ENCODE peak calls at places on chromosomes 11 and 22, in five cellular contexts. One of them, this sample, is unnamed.
A peak's percentile ranks its signal among the peaks of the same experiment; 100 is the strongest.

GRCh38 chr11:2294340-2295290 is 7.1 kb downstream of the C11orf21 start:
- DNase-seq in activated effector memory CD4-positive, alpha-beta T cell treated with anti-CD3 and anti-CD28 coated beads, Interleukin-2, amount 50 U/mL, for 16 hours: no peak
- DNase-seq in NCI-H748 treated with DMSO at 0.1 percent for 48 hours: no peak
- DNase-seq in mesendoderm: no peak
- DNase-seq in SHP77: no peak
- DNase-seq in this sample: no peak

GRCh38 chr11:67408437-67409200 is 4.7 kb downstream of the TBC1D10C start:
- DNase-seq in activated effector memory CD4-positive, alpha-beta T cell treated with anti-CD3 and anti-CD28 coated beads, Interleukin-2, amount 50 U/mL, for 16 hours: no peak
- DNase-seq in NCI-H748 treated with DMSO at 0.1 percent for 48 hours: no peak
- DNase-seq in mesendoderm: no peak
- DNase-seq in SHP77: no peak
- DNase-seq in this sample: no peak

GRCh38 chr22:44459041-44459440 is 39.0 kb downstream of the RTL6 start:
- DNase-seq in activated effector memory CD4-positive, alpha-beta T cell treated with anti-CD3 and anti-CD28 coated beads, Interleukin-2, amount 50 U/mL, for 16 hours: peak; percentile 57
- DNase-seq in NCI-H748 treated with DMSO at 0.1 percent for 48 hours: no peak
- DNase-seq in mesendoderm: no peak
- DNase-seq in SHP77: no peak
- DNase-seq in this sample: no peak

GRCh38 chr11:22807855-22808558 is 21.6 kb downstream of the SVIP start:
- DNase-seq in activated effector memory CD4-positive, alpha-beta T cell treated with anti-CD3 and anti-CD28 coated beads, Interleukin-2, amount 50 U/mL, for 16 hours: no peak
- DNase-seq in NCI-H748 treated with DMSO at 0.1 percent for 48 hours: no peak
- DNase-seq in mesendoderm: no peak
- DNase-seq in SHP77: no peak
- DNase-seq in this sample: no peak

GRCh38 chr22:43819691-43820670 is 7.9 kb upstream of the EFCAB6 start:
- DNase-seq in activated effector memory CD4-positive, alpha-beta T cell treated with anti-CD3 and anti-CD28 coated beads, Interleukin-2, amount 50 U/mL, for 16 hours: no peak
- DNase-seq in NCI-H748 treated with DMSO at 0.1 percent for 48 hours: peak; percentile 41
- DNase-seq in mesendoderm: no peak
- DNase-seq in SHP77: no peak
- DNase-seq in this sample: no peak

GRCh38 chr22:48821346-48822186 is 1006.1 kb downstream of the BRD1 start:
- DNase-seq in activated effector memory CD4-positive, alpha-beta T cell treated with anti-CD3 and anti-CD28 coated beads, Interleukin-2, amount 50 U/mL, for 16 hours: peak; percentile 57
- DNase-seq in NCI-H748 treated with DMSO at 0.1 percent for 48 hours: no peak
- DNase-seq in mesendoderm: no peak
- DNase-seq in SHP77: no peak
- DNase-seq in this sample: no peak

GRCh38 chr11:15123849-15124248 is 9.1 kb downstream of the INSC start:
- DNase-seq in activated effector memory CD4-positive, alpha-beta T cell treated with anti-CD3 and anti-CD28 coated beads, Interleukin-2, amount 50 U/mL, for 16 hours: no peak
- DNase-seq in NCI-H748 treated with DMSO at 0.1 percent for 48 hours: no peak
- DNase-seq in mesendoderm: peak; percentile 62
- DNase-seq in SHP77: no peak
- DNase-seq in this sample: no peak

GRCh38 chr22:35837328-35837727 is 119.7 kb downstream of the APOL5 start:
- DNase-seq in activated effector memory CD4-positive, alpha-beta T cell treated with anti-CD3 and anti-CD28 coated beads, Interleukin-2, amount 50 U/mL, for 16 hours: no peak
- DNase-seq in NCI-H748 treated with DMSO at 0.1 percent for 48 hours: no peak
- DNase-seq in mesendoderm: no peak
- DNase-seq in SHP77: no peak
- DNase-seq in this sample: no peak

GRCh38 chr11:94450061-94450460 is 43.6 kb downstream of the MRE11 start:
- DNase-seq in activated effector memory CD4-positive, alpha-beta T cell treated with anti-CD3 and anti-CD28 coated beads, Interleukin-2, amount 50 U/mL, for 16 hours: no peak
- DNase-seq in NCI-H748 treated with DMSO at 0.1 percent for 48 hours: no peak
- DNase-seq in mesendoderm: no peak
- DNase-seq in SHP77: no peak
- DNase-seq in this sample: no peak

GRCh38 chr11:26974068-26974790 is 19.7 kb upstream of the FIBIN start:
- DNase-seq in activated effector memory CD4-positive, alpha-beta T cell treated with anti-CD3 and anti-CD28 coated beads, Interleukin-2, amount 50 U/mL, for 16 hours: no peak
- DNase-seq in NCI-H748 treated with DMSO at 0.1 percent for 48 hours: no peak
- DNase-seq in mesendoderm: peak; percentile 15
- DNase-seq in SHP77: no peak
- DNase-seq in this sample: no peak

This sample was measured in T-helper 1 cell.